ENCODE peak calls at places on chromosome 20, in four cellular contexts. R is IMR-90, I is GM13977, V is fibroblast of pulmonary artery. B is an unnamed sample.

GRCh38 chr20:34634392-34634791 is 42.5 kb downstream of the PIGU start:
- DNase-seq in R (no peak), I (no peak), V (no peak), B (no peak)

GRCh38 chr20:13703265-13703664 is 64.5 kb upstream of the TASP1 start:
- DNase-seq in R (no peak), I (no peak), V (no peak), B (no peak)

GRCh38 chr20:6265204-6265904 is 142.5 kb upstream of the FERMT1 start:
- DNase-seq in R (peak), I (peak), V (peak), B (peak)

GRCh38 chr20:2101057-2101934 is at the start of gene STK35:
- DNase-seq in R (no peak), I (peak), V (peak), B (peak)

GRCh38 chr20:59891581-59891980 is 41.9 kb downstream of the SYCP2 start:
- DNase-seq in R (no peak), I (no peak), V (no peak), B (peak)

GRCh38 chr20:19784511-19785172 is 26.6 kb downstream of the RIN2 start:
- DNase-seq in R (peak), I (peak), V (peak), B (peak)

GRCh38 chr20:22941550-22941949 is 93.6 kb upstream of the SSTR4 start:
- DNase-seq in R (no peak), I (no peak), V (no peak), B (no peak)

GRCh38 chr20:6051505-6051904 is 2.4 kb downstream of the LRRN4 start:
- DNase-seq in R (peak), I (no peak), V (peak), B (no peak)

GRCh38 chr20:59771506-59772372 is 161.7 kb downstream of the SYCP2 start:
- DNase-seq in R (no peak), I (no peak), V (no peak), B (no peak)

GRCh38 chr20:24798930-24799705 is 150.0 kb upstream of the CST7 start:
- DNase-seq in R (no peak), I (no peak), V (no peak), B (no peak)

GRCh38 chr20:10253750-10254149 is 35.1 kb downstream of the SNAP25 start:
- DNase-seq in R (no peak), I (no peak), V (no peak), B (no peak)

GRCh38 chr20:53003420-53003819 is 31.3 kb downstream of the TSHZ2 start:
- DNase-seq in R (no peak), I (no peak), V (peak), B (no peak)

GRCh38 chr20:12237772-12238171 is 320.1 kb downstream of the BTBD3 start:
- DNase-seq in R (no peak), I (no peak), V (peak), B (no peak)

GRCh38 chr20:7736336-7736735 is 203.9 kb downstream of the HAO1 start:
- DNase-seq in R (no peak), I (no peak), V (peak), B (no peak)

GRCh38 chr20:17565164-17565845 is 4.6 kb upstream of the DSTN start:
- DNase-seq in R (peak), I (no peak), V (no peak), B (no peak)

DNA sequence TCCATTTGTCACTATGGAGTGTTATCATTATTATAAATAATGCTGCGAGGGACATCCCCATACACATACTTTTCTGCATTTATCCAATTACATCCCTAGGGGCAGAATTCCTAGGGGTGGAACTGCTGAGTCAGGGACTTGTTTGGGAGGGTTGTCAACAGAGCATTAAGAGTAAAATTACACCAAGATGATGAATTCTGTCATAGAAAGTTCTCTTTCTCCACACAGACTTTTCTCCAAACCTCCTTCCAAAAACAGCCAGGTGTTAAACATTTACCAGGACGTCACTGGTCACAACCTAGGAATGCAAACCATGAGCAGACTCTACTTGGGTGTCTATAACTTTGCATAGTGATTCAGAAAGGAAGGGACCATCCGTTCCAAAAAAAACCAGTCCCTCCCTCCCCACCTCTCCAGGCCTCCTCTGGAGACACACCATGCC is 95.5 kb downstream of the PRND start:
- DNase-seq in R (no peak), I (no peak), V (no peak), B (no peak)
- TF ChIP-seq CTCF in R (peak), I (no peak), V (no peak), B (no peak)

GRCh38 chr20:44204832-44205215 is 5.7 kb downstream of the OSER1 start:
- DNase-seq in R (no peak), I (no peak), V (no peak), B (no peak)

GRCh38 chr20:44203161-44203560 is 7.4 kb downstream of the OSER1 start:
- DNase-seq in R (peak), I (no peak), V (no peak), B (no peak)

GRCh38 chr20:44207066-44207723 is 3.4 kb downstream of the OSER1 start:
- DNase-seq in R (peak), I (no peak), V (no peak), B (no peak)

GRCh38 chr20:44206132-44206531 is 4.4 kb downstream of the OSER1 start:
- DNase-seq in R (no peak), I (no peak), V (no peak), B (no peak)

GRCh38 chr20:44204156-44204831 is 6.3 kb downstream of the OSER1 start:
- DNase-seq in R (peak), I (no peak), V (peak), B (no peak)
- TF ChIP-seq CTCF in R (no peak), I (no peak), V (no peak), B (no peak)

GRCh38 chr20:63097336-63097831 is 90.6 kb upstream of the BHLHE23 start:
- DNase-seq in R (no peak), I (no peak), V (no peak), B (no peak)
- TF ChIP-seq CTCF in R (no peak), I (no peak), V (no peak), B (no peak)

DNA sequence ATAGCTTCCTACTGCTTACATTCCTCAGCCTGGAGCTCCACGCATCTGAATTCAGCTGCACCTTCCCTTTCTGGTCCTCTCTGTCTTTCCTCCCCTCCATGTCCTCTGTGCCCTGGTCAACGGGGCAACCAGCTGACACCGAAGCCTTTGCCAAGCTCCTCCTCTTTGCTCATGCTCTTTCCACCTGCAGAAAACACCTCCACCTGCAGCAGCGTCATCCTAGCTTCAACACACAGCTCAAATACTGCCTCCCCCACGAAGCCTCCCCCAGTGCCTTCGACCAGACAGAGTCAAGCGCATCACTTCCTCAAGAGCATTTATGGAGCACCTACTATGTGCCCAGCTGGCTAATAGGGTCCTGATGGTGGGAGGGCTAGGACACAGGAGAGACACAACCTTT is 9.2 kb downstream of the CDH22 start:
- DNase-seq in R (no peak), I (no peak), V (no peak), B (no peak)
- TF ChIP-seq CTCF in R (no peak), I (no peak), V (no peak), B (no peak)

GRCh38 chr20:42183147-42183546 is 565.0 kb upstream of the CHD6 start:
- DNase-seq in R (no peak), I (no peak), V (no peak), B (no peak)

GRCh38 chr20:42186337-42186736 is 568.2 kb upstream of the CHD6 start:
- DNase-seq in R (no peak), I (no peak), V (no peak), B (no peak)

GRCh38 chr20:42179768-42180167 is 561.6 kb upstream of the CHD6 start:
- DNase-seq in R (no peak), I (no peak), V (peak), B (no peak)

GRCh38 chr20:42181064-42181463 is 562.9 kb upstream of the CHD6 start:
- DNase-seq in R (no peak), I (no peak), V (no peak), B (no peak)
- TF ChIP-seq CTCF in R (no peak), I (no peak), V (no peak), B (no peak)

GRCh38 chr20:42485566-42485965 is 704.1 kb downstream of the PTPRT start:
- DNase-seq in R (no peak), I (no peak), V (no peak), B (no peak)

GRCh38 chr20:42482808-42483207 is 706.9 kb downstream of the PTPRT start:
- DNase-seq in R (no peak), I (no peak), V (no peak), B (no peak)

GRCh38 chr20:42484335-42484734 is 705.4 kb downstream of the PTPRT start:
- DNase-seq in R (no peak), I (no peak), V (peak), B (no peak)

GRCh38 chr20:42484790-42485365 is 704.8 kb downstream of the PTPRT start:
- DNase-seq in R (no peak), I (no peak), V (no peak), B (no peak)

DNA sequence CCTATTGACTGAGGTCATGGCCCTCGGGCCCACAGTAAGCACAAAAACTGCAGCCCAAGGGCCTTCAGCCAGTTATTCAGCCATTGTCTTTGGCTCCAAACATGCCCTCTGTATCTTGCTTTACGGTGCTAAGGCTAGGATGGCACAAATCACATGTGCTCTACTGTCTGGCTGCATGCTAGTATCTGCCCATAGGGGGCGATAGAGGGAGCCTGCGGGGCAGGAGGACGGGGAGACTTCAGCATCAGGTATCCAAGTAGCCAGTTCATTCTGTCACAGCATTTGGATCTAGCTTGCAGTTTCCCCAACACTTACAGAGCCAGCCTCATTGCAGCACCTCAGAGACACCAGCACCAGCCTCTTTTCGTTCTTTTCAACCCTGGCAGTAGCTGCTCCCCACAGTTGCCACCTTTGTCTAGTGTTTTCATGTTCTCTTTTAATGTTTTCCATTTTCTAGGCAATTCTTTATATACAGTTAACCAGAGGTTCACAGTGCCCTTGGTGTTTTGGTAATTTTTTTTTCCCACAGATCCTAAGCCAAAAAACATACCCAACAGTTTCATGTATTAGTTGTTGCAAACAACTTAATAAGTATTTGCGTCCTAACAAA is 705.9 kb downstream of the PTPRT start:
- DNase-seq in R (no peak), I (no peak), V (no peak), B (no peak)
- TF ChIP-seq CTCF in R (no peak), I (peak), V (no peak), B (peak)